ENCODE peak calls at places on chromosome 16, in ten cellular contexts. U, V, W, H, R, E, O, T, M and F are unnamed samples.

GRCh38 chr16:48492131-48492530 is 106.9 kb upstream of the SIAH1 start:
- DNase-seq in U (no peak), E (no peak), W (no peak), O (no peak), T (peak; percentile 63), V (no peak), R (no peak), M (no peak), H (no peak), F (peak; percentile 88)

GRCh38 chr16:8822403-8822802 is 24.8 kb downstream of the PMM2 start:
- DNase-seq in H (no peak), W (no peak), V (no peak), T (no peak), O (no peak), U (no peak), R (no peak), M (no peak), E (no peak), F (no peak)

GRCh38 chr16:80804451-80805383 is at the start of gene CDYL2:
- DNase-seq in U (peak; percentile 48), W (peak; percentile 49), V (no peak), E (peak; percentile 36), O (peak; percentile 29), H (peak; percentile 61), R (no peak), M (peak; percentile 73), T (peak; percentile 35), F (no peak)

GRCh38 chr16:67147437-67148140 is 3.2 kb downstream of the B3GNT9 start:
- DNase-seq in U (no peak), R (no peak), M (no peak), V (no peak), H (no peak), E (no peak), O (no peak), T (no peak), W (no peak), F (no peak)

GRCh38 chr16:58638148-58639036 is 8.8 kb upstream of the CNOT1 start:
- DNase-seq in U (no peak), R (peak; percentile 24), W (no peak), V (peak; percentile 69), H (peak; percentile 47), E (peak; percentile 90), T (peak; percentile 92), M (no peak), O (no peak), F (peak; percentile 90)

GRCh38 chr16:3580271-3580670 is 3.1 kb upstream of the NLRC3 start:
- DNase-seq in H (no peak), V (no peak), T (peak; percentile 12), R (no peak), U (no peak), O (no peak), M (no peak), E (no peak), W (no peak), F (no peak)

GRCh38 chr16:87297918-87298631 is 19.1 kb downstream of the C16orf95 start:
- DNase-seq in T (no peak), M (peak; percentile 57), E (no peak), O (no peak), U (no peak), R (no peak), H (peak; percentile 47), V (no peak), W (no peak), F (peak; percentile 21)

GRCh38 chr16:25433388-25433787 is 175.7 kb upstream of the ZKSCAN2 start:
- DNase-seq in E (no peak), W (no peak), V (no peak), H (no peak), M (no peak), U (no peak), T (no peak), R (no peak), O (no peak), F (no peak)

GRCh38 chr16:67000384-67001158 is 12.2 kb downstream of the CES4A start:
- DNase-seq in T (no peak), R (peak; percentile 50), E (peak; percentile 18), V (peak; percentile 79), M (peak; percentile 89), U (no peak), O (peak; percentile 66), H (peak; percentile 60), W (peak; percentile 52), F (no peak)

GRCh38 chr16:50881331-50881830 is 139.5 kb downstream of the CYLD start:
- DNase-seq in M (no peak), W (no peak), O (peak; percentile 22), T (no peak), E (no peak), H (no peak), R (no peak), U (no peak), V (no peak), F (no peak)

GRCh38 chr16:12067714-12068401 is 91.3 kb downstream of the SNX29 start:
- DNase-seq in O (peak; percentile 65), T (peak; percentile 81), E (peak; percentile 68), V (peak; percentile 71), M (peak; percentile 85), W (peak; percentile 58), U (peak; percentile 63), H (peak; percentile 56), R (peak; percentile 39), F (peak; percentile 88)

GRCh38 chr16:19783847-19784736 is 66.0 kb downstream of the IQCK start:
- DNase-seq in E (no peak), M (no peak), V (no peak), T (no peak), W (no peak), R (no peak), O (no peak), H (no peak), U (no peak), F (no peak)

DNA sequence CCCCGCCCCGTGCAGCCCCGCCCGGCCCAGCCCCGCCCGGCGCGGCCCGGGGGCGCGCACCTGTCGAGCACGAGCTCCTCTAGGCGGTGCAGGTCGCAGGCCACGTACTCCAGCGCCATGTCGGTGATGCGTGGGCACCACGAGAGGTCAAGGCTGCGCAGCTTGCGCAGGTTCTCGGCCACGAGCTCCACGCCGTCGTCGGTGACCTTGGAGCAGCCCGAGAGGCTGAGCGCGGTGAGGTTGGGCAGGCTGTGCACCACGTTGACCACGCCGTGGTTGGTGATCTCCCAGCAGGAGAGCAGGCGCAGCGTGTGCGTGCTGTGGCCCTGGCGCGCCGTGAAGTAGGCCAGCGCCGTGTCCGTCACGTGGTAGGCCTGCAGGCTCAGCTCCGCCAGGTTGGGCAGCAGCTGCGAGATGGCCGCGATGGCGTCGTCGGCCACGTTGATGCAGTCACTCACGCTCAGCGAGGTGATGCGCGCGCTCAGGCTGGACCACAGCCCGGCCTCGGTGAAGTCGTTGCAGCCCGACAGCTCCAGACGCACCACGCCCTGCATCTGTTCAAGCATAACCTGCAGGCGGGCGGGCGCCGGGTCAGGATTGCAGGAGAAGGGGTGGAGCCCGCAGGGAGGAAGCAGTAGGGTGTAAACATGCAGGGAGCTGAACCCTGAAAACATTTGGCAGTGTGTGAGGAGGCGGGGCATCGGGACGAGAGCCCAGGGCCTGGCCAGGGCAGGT is 5.3 kb upstream of the WDR24 start:
- DNase-seq in H (peak; percentile 92), O (no peak), V (no peak), E (no peak), M (peak; percentile 87), U (no peak), W (peak; percentile 96), T (no peak), R (peak; percentile 49), F (no peak)
- H3K4me3 ChIP-seq in H (no peak overlapping the region), O (peak overlapping the region; percentile 2), V (no peak overlapping the region), E (no peak overlapping the region), M (peak overlapping the region; percentile 37), U (no peak overlapping the region), W (peak overlapping the region; percentile 9), T (no peak overlapping the region), R (peak overlapping the region; percentile 68), F (no peak overlapping the region)

DNA sequence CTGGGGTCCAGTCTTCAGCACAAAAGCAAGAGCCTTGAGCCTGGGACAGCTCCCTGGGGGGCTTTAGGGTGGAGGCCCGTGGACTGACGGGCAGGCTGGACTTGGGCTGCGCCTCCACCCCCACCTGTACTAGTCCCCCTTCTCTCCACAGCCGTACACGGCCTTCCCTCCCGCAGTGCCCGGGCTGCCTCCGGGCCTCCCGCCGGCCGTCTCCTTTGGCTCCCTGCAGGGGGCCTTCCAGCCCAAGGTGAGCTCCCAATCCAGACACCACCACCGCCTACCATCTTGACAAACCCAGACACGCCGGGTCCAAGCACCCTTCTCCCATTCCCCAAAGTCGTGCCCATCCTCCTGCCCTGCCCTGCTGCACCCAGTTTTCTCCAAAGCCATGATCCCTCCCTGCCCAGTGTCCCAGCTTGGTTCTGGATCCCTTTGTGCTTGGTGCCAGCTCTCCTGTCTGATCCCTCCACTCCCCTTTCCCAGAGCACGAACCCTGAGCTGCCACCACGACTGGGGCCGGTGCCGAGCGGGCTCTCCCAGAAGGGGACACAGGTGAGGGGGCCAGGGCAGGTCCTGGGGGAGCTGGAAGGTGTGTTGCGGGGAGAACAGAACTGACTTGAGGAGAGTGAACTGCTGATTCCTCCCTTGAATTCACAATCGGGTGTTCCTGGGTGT is 7.1 kb downstream of the FBRS start:
- DNase-seq in W (no peak), O (no peak), T (no peak), V (no peak), H (no peak), E (no peak), U (no peak), R (no peak), M (no peak), F (no peak)
- TF ChIP-seq CTCF in W (no peak), O (no peak), T (no peak), V (no peak), H (no peak), E (no peak), U (no peak), R (no peak), M (no peak), F (no peak)

GRCh38 chr16:85003076-85003475 is 8.3 kb downstream of the ZDHHC7 start:
- DNase-seq in R (no peak), M (no peak), W (no peak), E (no peak), H (no peak), V (no peak), U (no peak), T (no peak), O (no peak), F (no peak)
- H3K4me3 ChIP-seq in R (peak overlapping the region; percentile 51), M (no peak overlapping the region), W (no peak overlapping the region), E (no peak overlapping the region), H (no peak overlapping the region), V (no peak overlapping the region), U (no peak overlapping the region), T (no peak overlapping the region), O (no peak overlapping the region), F (peak overlapping the region; percentile 32)

GRCh38 chr16:29665294-29666077 is 2.4 kb downstream of the SPN start:
- DNase-seq in E (no peak), U (no peak), O (no peak), W (no peak), R (no peak), T (no peak), M (no peak), V (no peak), H (no peak), F (no peak)

GRCh38 chr16:29663829-29664132 is 734 bp downstream of the SPN start:
- DNase-seq in M (no peak), T (no peak), R (no peak), W (no peak), U (no peak), H (no peak), V (no peak), O (no peak), E (no peak), F (no peak)

GRCh38 chr16:29664133-29664912 is 1.3 kb downstream of the SPN start:
- DNase-seq in W (no peak), U (no peak), E (no peak), T (no peak), M (peak; percentile 75), R (no peak), V (no peak), O (no peak), H (peak; percentile 29), F (no peak)

GRCh38 chr16:29667755-29668154 is 4.7 kb downstream of the SPN start:
- DNase-seq in E (no peak), U (no peak), H (no peak), O (no peak), M (no peak), W (no peak), T (no peak), V (no peak), R (no peak), F (no peak)

GRCh38 chr16:29668267-29668666 is 5.2 kb downstream of the SPN start:
- DNase-seq in V (no peak), M (no peak), H (no peak), W (no peak), O (no peak), U (no peak), E (no peak), R (no peak), T (no peak), F (no peak)
- TF ChIP-seq CTCF in V (no peak), M (no peak), H (no peak), W (no peak), O (no peak), U (no peak), E (no peak), R (no peak), T (no peak), F (no peak)